ENCODE peak calls at places on chromosomes 6 and 20, in seven cellular contexts. M, R, U, G, J, W and O are unnamed samples.

GRCh38 chr6:107532707-107533106 is 42.8 kb downstream of the SOBP start:
- DNase-seq in M (no peak), R (no peak), U (no peak), G (no peak), J (no peak), W (no peak), O (peak; percentile 74)

GRCh38 chr20:43955244-43956191 is 40.9 kb downstream of the TOX2 start:
- DNase-seq in M (no peak), R (no peak), U (no peak), G (peak; percentile 89), J (peak; percentile 80), W (no peak), O (no peak)

GRCh38 chr6:53067307-53067706 is 2.1 kb downstream of the FBXO9 start:
- DNase-seq in M (no peak), R (no peak), U (no peak), G (peak; percentile 5), J (no peak), W (no peak), O (no peak)

GRCh38 chr6:84046755-84047154 is 13.2 kb downstream of the MRAP2 start:
- DNase-seq in M (no peak), R (no peak), U (no peak), G (no peak), J (no peak), W (no peak), O (no peak)

GRCh38 chr6:11067348-11067747 is 23.2 kb upstream of the ELOVL2 start:
- DNase-seq in M (no peak), R (no peak), U (no peak), G (no peak), J (peak; percentile 19), W (no peak), O (no peak)

GRCh38 chr6:3135668-3136297 is 17.3 kb downstream of the BPHL start:
- DNase-seq in M (no peak), R (no peak), U (no peak), G (no peak), J (no peak), W (no peak), O (no peak)

GRCh38 chr6:34135541-34135940 is 10.3 kb downstream of the GRM4 start:
- DNase-seq in M (no peak), R (no peak), U (no peak), G (no peak), J (no peak), W (no peak), O (no peak)

GRCh38 chr6:1394591-1395463 is 5.5 kb downstream of the FOXF2 start:
- DNase-seq in M (no peak), R (peak; percentile 34), U (no peak), G (no peak), J (no peak), W (no peak), O (no peak)

GRCh38 chr6:54173084-54173483 is 61.8 kb downstream of the MLIP start:
- DNase-seq in M (no peak), R (no peak), U (no peak), G (no peak), J (no peak), W (no peak), O (no peak)

GRCh38 chr6:130993292-130993765 is 69.7 kb downstream of the EPB41L2 start:
- DNase-seq in M (no peak), R (no peak), U (no peak), G (no peak), J (no peak), W (no peak), O (no peak)

GRCh38 chr20:24403410-24403809 is 66.0 kb upstream of the SYNDIG1 start:
- DNase-seq in M (no peak), R (no peak), U (no peak), G (no peak), J (no peak), W (no peak), O (no peak)

GRCh38 chr20:57513199-57513598 is 11.7 kb downstream of the CTCFL start:
- DNase-seq in M (no peak), R (no peak), U (no peak), G (peak; percentile 26), J (no peak), W (no peak), O (no peak)

GRCh38 chr6:34531580-34532201 is 24.4 kb downstream of the SPDEF start:
- DNase-seq in M (peak; percentile 63), R (no peak), U (peak; percentile 70), G (no peak), J (no peak), W (no peak), O (no peak)

GRCh38 chr20:3805594-3806264 is 9.6 kb downstream of the CDC25B start:
- DNase-seq in M (no peak), R (no peak), U (peak; percentile 23), G (peak; percentile 79), J (no peak), W (no peak), O (no peak)

GRCh38 chr20:55540013-55540412 is 465.3 kb downstream of the CBLN4 start:
- DNase-seq in M (no peak), R (no peak), U (no peak), G (no peak), J (no peak), W (no peak), O (no peak)

GRCh38 chr6:78300885-78301284 is 566.5 kb upstream of the IRAK1BP1 start:
- DNase-seq in M (no peak), R (no peak), U (no peak), G (no peak), J (no peak), W (no peak), O (no peak)

GRCh38 chr6:113697642-113698410 is 159.3 kb upstream of the MARCKS start:
- DNase-seq in M (no peak), R (no peak), U (no peak), G (peak; percentile 92), J (no peak), W (no peak), O (no peak)

GRCh38 chr6:129981598-129981997 is 36.8 kb upstream of the L3MBTL3 start:
- DNase-seq in M (no peak), R (no peak), U (no peak), G (peak; percentile 5), J (no peak), W (no peak), O (no peak)

GRCh38 chr20:23165307-23165750 is 79.2 kb upstream of the CD93 start:
- DNase-seq in M (no peak), R (no peak), U (no peak), G (no peak), J (no peak), W (peak; percentile 53), O (no peak)

GRCh38 chr6:123803456-123803861 is 206 bp upstream of the NKAIN2 start:
- DNase-seq in M (no peak), R (no peak), U (no peak), G (no peak), J (no peak), W (no peak), O (no peak)

GRCh38 chr6:16229710-16230109 is 8.7 kb upstream of the GMPR start:
- DNase-seq in M (no peak), R (no peak), U (no peak), G (no peak), J (no peak), W (no peak), O (no peak)

GRCh38 chr20:62321978-62322377 is 19.2 kb downstream of the ADRM1 start:
- DNase-seq in M (no peak), R (no peak), U (peak; percentile 79), G (no peak), J (no peak), W (no peak), O (no peak)
- H3K36me3 ChIP-seq in M (no peaks in the 10 kb centered on the region), R (peaks cover 79% of the 10 kb centered on the region), U (peaks cover 85% of the 10 kb centered on the region), G (peaks cover 91% of the 10 kb centered on the region), J (peaks cover 14% of the 10 kb centered on the region), W (no peaks in the 10 kb centered on the region), O (peaks cover 65% of the 10 kb centered on the region)

GRCh38 chr20:58897493-58897892 is 45.0 kb downstream of the GNAS start:
- DNase-seq in M (no peak), R (no peak), U (no peak), G (no peak), J (no peak), W (no peak), O (no peak)

GRCh38 chr20:58895099-58895795 is 42.7 kb downstream of the GNAS start:
- DNase-seq in M (no peak), R (no peak), U (no peak), G (no peak), J (no peak), W (no peak), O (no peak)

GRCh38 chr20:58894652-58895051 is 42.1 kb downstream of the GNAS start:
- DNase-seq in M (no peak), R (no peak), U (no peak), G (no peak), J (no peak), W (no peak), O (no peak)

GRCh38 chr20:58895796-58896180 is 43.3 kb downstream of the GNAS start:
- DNase-seq in M (no peak), R (no peak), U (peak; percentile 40), G (no peak), J (no peak), W (no peak), O (no peak)

GRCh38 chr20:58896820-58897219 is 44.3 kb downstream of the GNAS start:
- DNase-seq in M (no peak), R (no peak), U (no peak), G (no peak), J (no peak), W (no peak), O (no peak)
- H3K36me3 ChIP-seq in M (no peaks in the 10 kb centered on the region), R (peaks cover 3% of the 10 kb centered on the region), U (no peaks in the 10 kb centered on the region), G (peaks cover 16% of the 10 kb centered on the region), J (peaks cover 64% of the 10 kb centered on the region), W (peaks cover 8% of the 10 kb centered on the region), O (no peaks in the 10 kb centered on the region)

GRCh38 chr6:159769470-159769869 is 7.6 kb downstream of the ACAT2 start:
- DNase-seq in M (no peak), R (no peak), U (no peak), G (no peak), J (no peak), W (no peak), O (no peak)

GRCh38 chr6:159778131-159778530 is 11.3 kb downstream of the TCP1 start:
- DNase-seq in M (no peak), R (no peak), U (no peak), G (no peak), J (no peak), W (no peak), O (no peak)

GRCh38 chr6:159766923-159767322 is 5.1 kb downstream of the ACAT2 start:
- DNase-seq in M (no peak), R (no peak), U (no peak), G (peak; percentile 77), J (no peak), W (no peak), O (no peak)

GRCh38 chr6:159777240-159777904 is 12.0 kb downstream of the TCP1 start:
- DNase-seq in M (no peak), R (no peak), U (no peak), G (no peak), J (no peak), W (peak; percentile 56), O (no peak)

DNA sequence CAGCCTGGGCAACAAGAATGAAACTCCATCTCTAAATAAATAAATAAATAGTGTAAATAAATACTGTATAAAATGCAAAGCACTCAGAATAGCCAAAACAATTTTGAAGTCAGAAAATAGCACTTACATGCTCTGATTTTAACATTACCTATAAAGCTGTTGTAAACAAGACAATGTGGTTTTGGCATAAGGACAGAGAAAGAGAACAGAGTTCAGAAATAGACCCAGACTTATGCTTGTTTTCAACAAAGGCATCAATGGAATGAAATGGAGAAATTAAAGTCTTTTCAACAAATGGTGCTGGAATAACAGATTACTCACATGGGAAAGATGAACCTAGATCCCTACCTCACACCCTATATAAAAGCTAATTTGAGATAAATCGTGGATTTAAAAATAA is 10.4 kb downstream of the ACAT2 start:
- DNase-seq in M (no peak), R (no peak), U (no peak), G (no peak), J (no peak), W (no peak), O (no peak)
- H3K36me3 ChIP-seq in M (no peaks in the 10 kb centered on the region), R (peaks cover 18% of the 10 kb centered on the region), U (peaks cover 48% of the 10 kb centered on the region), G (peaks cover 32% of the 10 kb centered on the region), J (peaks cover 13% of the 10 kb centered on the region), W (peaks cover 25% of the 10 kb centered on the region), O (peaks cover under 1% of the 10 kb centered on the region)

GRCh38 chr20:35264755-35265154 is 13.2 kb downstream of the MMP24OS start:
- DNase-seq in M (no peak), R (no peak), U (no peak), G (no peak), J (peak; percentile 44), W (no peak), O (no peak)
- H3K36me3 ChIP-seq in M (no peaks in the 10 kb centered on the region), R (peaks cover 17% of the 10 kb centered on the region), U (peaks cover 24% of the 10 kb centered on the region), G (peaks cover 24% of the 10 kb centered on the region), J (no peaks in the 10 kb centered on the region), W (no peaks in the 10 kb centered on the region), O (peaks cover 15% of the 10 kb centered on the region)